ENCODE peak calls at places on chromosomes 5 and 9, in eight cellular contexts. Q is upper lobe of right lung, S is uterus, Z is tibial artery, V is testis, R is aorta, M is GM23248, H is fibroblast of lung. D is an unnamed sample.

GRCh38 chr5:91318727-91319126 is 64.4 kb downstream of the ARRDC3 start:
- DNase-seq in Q (no peak), S (no peak), Z (no peak), V (no peak), R (no peak), M (no peak), H (no peak), D (no peak)

GRCh38 chr5:15621094-15621493 is 121.1 kb downstream of the FBXL7 start:
- DNase-seq in Q (no peak), S (no peak), Z (no peak), V (no peak), R (no peak), M (peak), H (peak), D (no peak)

GRCh38 chr9:13948037-13948436 is 365.9 kb downstream of the NFIB start:
- DNase-seq in Q (no peak), S (no peak), Z (no peak), V (no peak), R (no peak), M (no peak), H (peak), D (no peak)

GRCh38 chr5:40043916-40044315 is 619.1 kb upstream of the DAB2 start:
- DNase-seq in Q (no peak), S (no peak), Z (no peak), V (no peak), R (no peak), M (no peak), H (no peak), D (no peak)

GRCh38 chr9:34443976-34444375 is 14.4 kb downstream of the FAM219A start:
- DNase-seq in Q (no peak), S (no peak), Z (no peak), V (no peak), R (no peak), M (no peak), H (no peak), D (no peak)

GRCh38 chr5:41182666-41183065 is 30.7 kb downstream of the C6 start:
- DNase-seq in Q (no peak), S (no peak), Z (no peak), V (no peak), R (no peak), M (no peak), H (peak), D (no peak)

GRCh38 chr9:134053401-134053871 is 14.4 kb downstream of the BRD3 start:
- DNase-seq in Q (no peak), S (no peak), Z (no peak), V (no peak), R (peak), M (no peak), H (no peak), D (no peak)

GRCh38 chr9:105243015-105243686 is 1.3 kb upstream of the SLC44A1 start:
- DNase-seq in Q (no peak), S (no peak), Z (no peak), V (no peak), R (no peak), M (peak), H (peak), D (no peak)

GRCh38 chr5:126124706-126125345 is 298.4 kb upstream of the GRAMD2B start:
- DNase-seq in Q (no peak), S (no peak), Z (no peak), V (no peak), R (no peak), M (peak), H (peak), D (no peak)

GRCh38 chr9:116471093-116471906 is 215.8 kb upstream of the TRIM32 start:
- DNase-seq in Q (no peak), S (peak), Z (no peak), V (peak), R (no peak), M (peak), H (peak), D (peak)

GRCh38 chr9:20356392-20357206 is 265.7 kb downstream of the MLLT3 start:
- DNase-seq in Q (peak), S (peak), Z (peak), V (peak), R (peak), M (peak), H (peak), D (peak)

GRCh38 chr5:43078956-43079355 is 38.8 kb upstream of the ANXA2R start:
- DNase-seq in Q (no peak), S (no peak), Z (no peak), V (no peak), R (no peak), M (peak), H (peak), D (no peak)

GRCh38 chr5:180619563-180619915 is 28.2 kb upstream of the SCGB3A1 start:
- DNase-seq in Q (no peak), S (no peak), Z (no peak), V (no peak), R (no peak), M (no peak), H (no peak), D (no peak)

GRCh38 chr5:164185000-164185399 is 679.6 kb downstream of the MAT2B start:
- DNase-seq in Q (no peak), S (no peak), Z (no peak), V (no peak), R (no peak), M (no peak), H (no peak), D (no peak)

GRCh38 chr9:131290039-131290766 is 680 bp downstream of the PLPP7 start:
- DNase-seq in Q (no peak), S (no peak), Z (no peak), V (peak), R (no peak), M (no peak), H (no peak), D (no peak)

GRCh38 chr5:81208904-81209303 is 24.2 kb upstream of the CKMT2 start:
- DNase-seq in Q (no peak), S (no peak), Z (no peak), V (no peak), R (no peak), M (peak), H (no peak), D (no peak)

GRCh38 chr9:136760424-136760823 is 2.4 kb upstream of the LCN8 start:
- DNase-seq in Q (peak), S (no peak), Z (no peak), V (no peak), R (peak), M (no peak), H (no peak), D (peak)

GRCh38 chr9:123335227-123335985 is 20.6 kb upstream of the CRB2 start:
- DNase-seq in Q (peak), S (no peak), Z (no peak), V (peak), R (no peak), M (peak), H (peak), D (no peak)

GRCh38 chr5:175494271-175495183 is 16.2 kb downstream of the SFXN1 start:
- DNase-seq in Q (no peak), S (no peak), Z (no peak), V (no peak), R (no peak), M (no peak), H (peak), D (no peak)

GRCh38 chr9:136713555-136713949 is 1.2 kb downstream of the DIPK1B start:
- DNase-seq in Q (no peak), S (no peak), Z (no peak), V (no peak), R (no peak), M (no peak), H (no peak), D (no peak)

GRCh38 chr5:14581891-14582796 is 552 bp downstream of the OTULINL start:
- DNase-seq in Q (peak), S (peak), Z (peak), V (peak), R (peak), M (peak), H (peak), D (peak)

GRCh38 chr5:425714-426113 is 17.3 kb upstream of the EXOC3 start:
- DNase-seq in Q (no peak), S (no peak), Z (no peak), V (no peak), R (peak), M (no peak), H (no peak), D (no peak)

GRCh38 chr9:69867081-69867814 is 46.6 kb downstream of the CFAP95 start:
- DNase-seq in Q (no peak), S (no peak), Z (no peak), V (no peak), R (no peak), M (no peak), H (peak), D (no peak)

GRCh38 chr9:72193478-72193881 is 44.2 kb downstream of the GDA start:
- DNase-seq in Q (no peak), S (no peak), Z (no peak), V (no peak), R (no peak), M (no peak), H (no peak), D (no peak)

GRCh38 chr5:177094224-177095087 is 7.7 kb downstream of the FGFR4 start:
- DNase-seq in Q (peak), S (peak), Z (no peak), V (peak), R (no peak), M (no peak), H (no peak), D (peak)

GRCh38 chr5:644509-644908 is 32.4 kb downstream of the CEP72 start:
- DNase-seq in Q (peak), S (no peak), Z (no peak), V (no peak), R (peak), M (no peak), H (no peak), D (no peak)

GRCh38 chr5:67350185-67350584 is 153.6 kb upstream of the CD180 start:
- DNase-seq in Q (no peak), S (no peak), Z (no peak), V (no peak), R (no peak), M (peak), H (no peak), D (no peak)

GRCh38 chr5:106303911-106304310 is 1366.8 kb downstream of the EFNA5 start:
- DNase-seq in Q (no peak), S (no peak), Z (no peak), V (no peak), R (no peak), M (no peak), H (peak), D (no peak)

GRCh38 chr5:106311230-106311629 is 1359.5 kb downstream of the EFNA5 start:
- DNase-seq in Q (no peak), S (no peak), Z (no peak), V (no peak), R (no peak), M (no peak), H (peak), D (no peak)

GRCh38 chr5:106307265-106307664 is 1363.5 kb downstream of the EFNA5 start:
- DNase-seq in Q (no peak), S (no peak), Z (no peak), V (no peak), R (no peak), M (no peak), H (peak), D (no peak)

GRCh38 chr5:106312360-106312759 is 1358.4 kb downstream of the EFNA5 start:
- DNase-seq in Q (no peak), S (no peak), Z (no peak), V (no peak), R (no peak), M (peak), H (peak), D (no peak)

DNA sequence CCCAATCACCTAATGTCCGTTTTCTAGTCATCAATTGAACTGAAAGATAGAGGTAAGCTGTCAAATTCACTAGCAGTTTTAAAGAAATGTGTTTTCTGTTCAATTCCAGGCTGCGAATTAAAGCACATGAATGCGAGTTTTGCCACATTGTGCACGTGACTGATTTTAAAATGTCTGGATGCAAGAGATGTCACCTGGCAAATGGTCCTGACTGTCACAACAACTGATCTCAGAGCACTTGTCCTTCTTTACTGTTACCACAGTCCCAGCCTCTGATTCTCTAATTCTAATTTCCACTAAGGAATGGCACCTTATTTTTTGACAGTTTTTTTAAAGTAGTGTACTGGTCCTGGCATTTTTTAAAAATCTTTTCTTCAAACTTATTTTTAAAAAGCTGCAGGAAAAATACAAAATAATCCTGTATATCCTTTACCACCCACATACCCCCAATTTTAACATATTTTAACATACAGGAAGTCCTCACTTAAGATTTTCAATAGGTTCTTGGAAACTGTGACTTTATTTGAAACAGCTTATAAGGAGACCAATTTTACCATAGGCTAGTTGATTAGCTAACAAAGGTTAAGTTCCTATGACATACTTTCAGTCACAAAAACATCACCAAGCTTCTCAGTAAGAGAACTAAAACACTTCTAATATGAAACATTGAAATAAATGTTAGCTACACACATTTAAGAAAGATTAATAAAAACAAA is 1364.3 kb downstream of the EFNA5 start:
- DNase-seq in Q (no peak), S (no peak), Z (no peak), V (no peak), R (no peak), M (no peak), H (no peak), D (no peak)
- H3K27ac ChIP-seq in Q (no peak), S (no peak), Z (no peak), V (no peak), R (no peak), M (no peak), H (no peak), D (no peak)

GRCh38 chr9:127927457-127928231 is 2.9 kb downstream of the PIP5KL1 start:
- DNase-seq in Q (peak), S (no peak), Z (no peak), V (no peak), R (no peak), M (peak), H (no peak), D (no peak)
- H3K4me3 ChIP-seq in Q (peak), S (no peak), Z (peak), V (peak), R (no peak), M (peak), H (peak), D (no peak)

GRCh38 chr5:10427201-10427600 is 14.5 kb upstream of the ROPN1L start:
- DNase-seq in Q (no peak), S (no peak), Z (no peak), V (no peak), R (no peak), M (no peak), H (no peak), D (no peak)
- H3K27ac ChIP-seq in Q (no peak), S (no peak), Z (no peak), V (no peak), R (no peak), M (no peak), H (no peak), D (no peak)

GRCh38 chr5:147403659-147404640 is 105.9 kb downstream of the DPYSL3 start:
- DNase-seq in Q (no peak), S (peak), Z (peak), V (peak), R (peak), M (peak), H (peak), D (peak)
- H3K4me3 ChIP-seq in Q (no peak), S (no peak), Z (peak), V (no peak), R (no peak), M (peak), H (peak), D (no peak)

GRCh38 chr5:142618125-142618524 is 67.8 kb downstream of the FGF1 start:
- DNase-seq in Q (no peak), S (no peak), Z (no peak), V (no peak), R (no peak), M (peak), H (peak), D (peak)

GRCh38 chr5:142619815-142620214 is 66.1 kb downstream of the FGF1 start:
- DNase-seq in Q (no peak), S (no peak), Z (no peak), V (no peak), R (no peak), M (no peak), H (no peak), D (no peak)

GRCh38 chr5:142614054-142614453 is 71.8 kb downstream of the FGF1 start:
- DNase-seq in Q (no peak), S (no peak), Z (no peak), V (no peak), R (no peak), M (no peak), H (no peak), D (no peak)

GRCh38 chr5:142621227-142621626 is 64.7 kb downstream of the FGF1 start:
- DNase-seq in Q (no peak), S (no peak), Z (no peak), V (no peak), R (no peak), M (peak), H (peak), D (no peak)

DNA sequence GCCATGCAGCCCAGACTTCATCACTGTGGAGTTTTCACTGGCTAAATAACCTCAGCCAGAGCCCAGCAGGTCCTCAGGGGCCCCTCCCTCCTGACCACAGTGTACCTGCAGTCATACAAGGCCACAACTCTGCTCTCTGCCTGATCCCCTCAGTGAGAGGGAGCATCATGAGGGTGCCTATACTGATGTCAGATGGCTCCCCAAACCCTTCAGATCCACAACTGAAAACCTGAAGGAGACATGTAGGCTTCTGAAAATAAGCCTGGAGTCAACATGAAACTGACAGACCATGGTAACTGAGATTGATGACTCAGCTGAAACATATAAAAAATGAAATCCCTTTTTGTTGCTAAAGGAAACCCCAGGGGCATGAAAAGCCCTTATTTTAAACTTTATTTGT is 68.5 kb downstream of the FGF1 start:
- DNase-seq in Q (no peak), S (no peak), Z (no peak), V (no peak), R (no peak), M (no peak), H (no peak), D (no peak)
- H3K27ac ChIP-seq in Q (no peak), S (no peak), Z (no peak), V (no peak), R (no peak), M (no peak), H (no peak), D (no peak)

D was measured in heart right ventricle.